ENCODE peak calls at places on chromosomes 7 and 10, in eight cellular contexts. S is AG04449; W is AG10803; A is CD8-positive, alpha-beta T cell; C is lower lobe of right lung; R is MM.1S; Q is AG09309; K is cardiac muscle cell. L is an unnamed sample.

GRCh38 chr7:518630-519428 is 817 bp downstream of the PDGFA start:
- DNase-seq in A (peak), C (peak), R (no peak), K (peak), S (no peak), Q (peak), W (peak), L (peak)

GRCh38 chr7:29177963-29178612 is 16.5 kb upstream of the CHN2 start:
- DNase-seq in R (no peak), K (no peak), C (peak), Q (no peak), S (no peak), W (no peak), A (no peak), L (no peak)

GRCh38 chr7:95955748-95956147 is 183.4 kb downstream of the DYNC1I1 start:
- DNase-seq in Q (no peak), W (no peak), R (no peak), C (no peak), K (no peak), A (no peak), S (no peak), L (no peak)

GRCh38 chr10:31896972-31897384 is 31.7 kb downstream of the ARHGAP12 start:
- DNase-seq in Q (peak), K (no peak), C (no peak), R (no peak), A (no peak), S (peak), W (peak), L (no peak)

GRCh38 chr10:71912431-71912830 is 51.8 kb upstream of the CHST3 start:
- DNase-seq in C (no peak), R (no peak), A (no peak), K (no peak), W (no peak), S (no peak), Q (no peak), L (no peak)

GRCh38 chr10:28492556-28492955 is 40.4 kb upstream of the WAC start:
- DNase-seq in W (no peak), Q (no peak), S (no peak), R (no peak), A (no peak), K (no peak), C (no peak), L (no peak)

GRCh38 chr10:104824378-104825006 is 183.4 kb downstream of the SORCS3 start:
- DNase-seq in W (peak), S (no peak), R (peak), C (no peak), A (no peak), Q (no peak), K (peak), L (peak)

GRCh38 chr7:801940-802364 is 30.3 kb upstream of the SUN1 start:
- DNase-seq in R (no peak), S (no peak), C (peak), K (no peak), A (no peak), Q (no peak), W (no peak), L (no peak)

GRCh38 chr7:68269410-68269809 is 1272.8 kb downstream of the TYW1 start:
- DNase-seq in W (peak), Q (no peak), R (no peak), C (no peak), K (no peak), A (no peak), S (peak), L (no peak)

GRCh38 chr7:34093276-34093675 is 187.9 kb downstream of the BMPER start:
- DNase-seq in K (no peak), S (no peak), R (no peak), A (no peak), Q (no peak), W (no peak), C (no peak), L (no peak)

GRCh38 chr10:122471531-122472177 is 10.3 kb downstream of the HTRA1 start:
- DNase-seq in Q (no peak), K (no peak), A (no peak), W (peak), C (no peak), R (no peak), S (no peak), L (no peak)

GRCh38 chr7:48084727-48085432 is 4.2 kb upstream of the UPP1 start:
- DNase-seq in C (no peak), W (peak), A (peak), S (peak), K (no peak), Q (peak), R (peak), L (peak)

GRCh38 chr7:35593896-35594295 is 101.0 kb downstream of the HERPUD2 start:
- DNase-seq in K (no peak), Q (no peak), W (no peak), A (no peak), C (no peak), S (no peak), R (no peak), L (peak)
- TF ChIP-seq CTCF in K (peak), Q (peak), W (peak), A (no peak), C (peak), S (no peak), R (peak), L (peak)

GRCh38 chr7:8365499-8366110 is 67.8 kb upstream of the NXPH1 start:
- DNase-seq in Q (no peak), K (peak), A (no peak), S (no peak), C (no peak), R (peak), W (no peak), L (no peak)
- TF ChIP-seq CTCF in Q (no peak), K (no peak), A (no peak), S (no peak), C (no peak), R (peak), W (no peak), L (no peak)

DNA sequence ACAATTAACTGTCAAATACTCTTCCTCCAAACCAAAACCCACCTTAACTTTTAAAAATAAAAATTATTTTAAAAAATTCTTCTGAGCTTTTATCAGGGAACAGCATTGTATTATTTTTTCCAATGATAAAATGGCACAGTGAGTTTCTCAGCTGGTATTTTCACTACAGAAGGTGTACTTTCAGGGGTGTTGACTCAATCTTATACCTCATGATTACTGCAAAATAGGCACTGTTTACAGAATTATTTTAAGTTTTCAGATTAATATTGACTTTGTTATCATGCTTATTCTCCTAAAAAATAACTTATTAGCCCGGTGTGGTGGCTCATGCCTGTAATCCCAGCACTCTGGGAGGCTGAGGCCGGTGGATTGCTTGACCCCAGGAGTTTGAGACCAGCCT is 24.3 kb downstream of the RHEB start:
- DNase-seq in K (no peak), W (no peak), S (no peak), C (no peak), R (no peak), Q (no peak), A (no peak), L (no peak)
- TF ChIP-seq CTCF in K (no peak), W (no peak), S (no peak), C (no peak), R (no peak), Q (no peak), A (no peak), L (no peak)

DNA sequence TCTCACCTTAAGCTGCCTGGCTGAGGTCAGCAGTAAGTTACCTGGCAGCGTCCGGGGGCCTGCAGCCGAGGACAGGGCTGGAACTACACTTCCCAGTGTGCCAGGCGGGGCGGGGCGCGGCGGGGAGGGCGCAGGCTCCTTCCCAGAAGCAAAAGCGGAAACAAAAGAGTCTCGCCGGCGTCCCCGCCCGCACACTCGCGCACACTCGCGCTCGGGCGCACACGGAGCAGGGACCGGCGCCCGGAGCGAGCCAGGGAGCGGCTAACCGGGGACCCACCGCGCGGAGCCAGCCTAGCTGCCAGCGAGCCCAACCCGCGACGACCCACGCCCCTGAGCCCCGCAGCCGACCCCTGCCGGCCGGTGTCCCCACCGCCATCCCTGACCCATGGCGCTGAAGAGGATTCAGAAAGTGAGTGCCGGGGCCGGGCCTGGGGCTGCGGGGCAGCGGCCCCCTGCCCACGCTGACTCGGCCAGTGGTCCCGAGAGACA is at the start of gene UBE2D1:
- DNase-seq in A (peak), Q (no peak), R (peak), W (peak), K (peak), S (no peak), C (peak), L (peak)
- TF ChIP-seq CTCF in A (no peak), Q (peak), R (no peak), W (no peak), K (peak), S (peak), C (peak), L (no peak)

DNA sequence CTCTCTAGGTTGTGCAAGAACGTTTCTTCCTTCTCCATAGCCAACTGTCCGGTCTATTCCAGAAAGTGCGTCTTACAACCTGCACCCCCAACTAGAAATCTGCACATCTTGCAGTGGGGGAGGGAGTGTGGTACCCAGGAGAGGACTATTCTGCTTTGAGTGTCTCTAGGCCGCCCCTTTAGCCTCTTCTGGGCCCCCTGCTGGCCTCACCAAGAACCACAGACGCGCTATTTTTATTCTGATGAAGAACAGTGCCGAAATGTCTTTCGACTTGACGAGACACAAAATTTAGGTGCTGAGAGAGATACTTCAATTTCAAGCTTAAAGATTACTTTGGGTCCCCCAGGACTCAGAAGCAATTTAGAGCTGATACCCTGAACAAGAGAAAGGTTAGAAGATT is 1.0 kb downstream of the CNPY1 start:
- DNase-seq in Q (no peak), S (no peak), C (no peak), W (no peak), A (no peak), K (no peak), R (no peak), L (no peak)
- TF ChIP-seq CTCF in Q (no peak), S (no peak), C (no peak), W (no peak), A (no peak), K (peak), R (peak), L (no peak)

GRCh38 chr7:46932656-46933424 is 649.1 kb downstream of the TNS3 start:
- DNase-seq in A (no peak), Q (peak), W (peak), C (no peak), K (no peak), R (no peak), S (peak), L (no peak)
- TF ChIP-seq CTCF in A (no peak), Q (peak), W (peak), C (no peak), K (peak), R (no peak), S (peak), L (no peak)

DNA sequence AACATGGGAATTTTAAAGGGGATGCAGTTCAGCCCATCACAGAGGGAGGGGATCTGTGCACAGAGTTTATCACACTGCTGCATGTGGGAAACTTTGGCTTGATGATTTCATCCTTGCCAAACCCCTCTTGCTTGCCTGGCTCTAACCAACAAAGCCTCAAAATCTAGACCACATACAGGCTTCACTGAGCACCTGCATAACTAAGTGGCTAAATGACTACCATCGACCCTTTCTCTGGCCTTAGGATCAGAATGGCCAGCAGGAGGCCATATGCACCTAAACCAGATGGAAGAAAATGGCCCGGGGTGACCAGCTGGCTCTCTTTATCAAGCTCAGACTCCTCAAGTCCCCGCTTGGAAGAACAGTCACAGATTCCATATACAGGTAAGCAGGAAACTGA is 15.6 kb upstream of the ZNF25 start:
- DNase-seq in W (no peak), A (no peak), S (no peak), K (no peak), Q (no peak), R (no peak), C (no peak), L (peak)
- TF ChIP-seq CTCF in W (no peak), A (no peak), S (no peak), K (no peak), Q (no peak), R (no peak), C (no peak), L (no peak)

L was measured in GM20000.